ENCODE peak calls at places on chromosomes 2 and 18, in eight cellular contexts. X is naive thymus-derived CD4-positive, alpha-beta T cell; K is transverse colon; F is psoas muscle; V is fibroblast of lung; A is IMR-90; Q is AG04450; R is HL-60. E is an unnamed sample.

GRCh38 chr18:77206676-77207370 is 42.8 kb upstream of the GALR1 start:
- DNase-seq in X (no peak), K (no peak), F (peak; percentile 74), V (peak; percentile 75), A (peak; percentile 70), Q (peak; percentile 13), R (no peak), E (peak; percentile 85)

GRCh38 chr2:144015655-144016245 is 504.2 kb downstream of the ZEB2 start:
- DNase-seq in X (no peak), K (no peak), F (no peak), V (peak; percentile 90), A (peak; percentile 98), Q (peak; percentile 84), R (no peak), E (peak; percentile 93)

GRCh38 chr2:186422226-186422625 is 63.8 kb upstream of the ZC3H15 start:
- DNase-seq in X (no peak), K (no peak), F (peak; percentile 59), V (peak; percentile 88), A (peak; percentile 96), Q (peak; percentile 66), R (peak; percentile 21), E (peak; percentile 71)

GRCh38 chr18:22670914-22671313 is 253.2 kb upstream of the CTAGE1 start:
- DNase-seq in X (no peak), K (no peak), F (no peak), V (no peak), A (peak; percentile 29), Q (no peak), R (no peak), E (no peak)

GRCh38 chr18:75477913-75478312 is 50.4 kb upstream of the SMIM21 start:
- DNase-seq in X (no peak), K (no peak), F (no peak), V (peak; percentile 51), A (peak; percentile 37), Q (no peak), R (peak; percentile 74), E (peak; percentile 31)

GRCh38 chr2:116094196-116094595 is 1651.8 kb downstream of the DPP10 start:
- DNase-seq in X (no peak), K (no peak), F (no peak), V (no peak), A (no peak), Q (no peak), R (no peak), E (no peak)

GRCh38 chr18:45287531-45287930 is 327.7 kb upstream of the SLC14A2 start:
- DNase-seq in X (no peak), K (peak; percentile 15), F (no peak), V (no peak), A (no peak), Q (no peak), R (no peak), E (no peak)

GRCh38 chr2:25617948-25618646 is 55.3 kb downstream of the DTNB start:
- DNase-seq in X (no peak), K (no peak), F (no peak), V (peak; percentile 94), A (peak; percentile 92), Q (peak; percentile 55), R (no peak), E (peak; percentile 87)

GRCh38 chr2:236623816-236624215 is 54.2 kb downstream of the ACKR3 start:
- DNase-seq in X (no peak), K (no peak), F (no peak), V (no peak), A (no peak), Q (no peak), R (no peak), E (no peak)

GRCh38 chr18:46555724-46556123 is 101.3 kb downstream of the LOXHD1 start:
- DNase-seq in X (no peak), K (no peak), F (no peak), V (peak; percentile 1), A (peak; percentile 3), Q (no peak), R (no peak), E (no peak)

GRCh38 chr2:38598991-38599295 is 3.8 kb downstream of the HNRNPLL start:
- DNase-seq in X (no peak), K (no peak), F (no peak), V (peak; percentile 30), A (peak; percentile 51), Q (no peak), R (no peak), E (no peak)

GRCh38 chr2:43051316-43051715 is 175.1 kb downstream of the ZFP36L2 start:
- DNase-seq in X (no peak), K (peak; percentile 48), F (no peak), V (peak; percentile 80), A (peak; percentile 74), Q (no peak), R (no peak), E (peak; percentile 73)

GRCh38 chr2:121649402-121649651 is at the start of gene CLASP1:
- DNase-seq in X (peak; percentile 89), K (peak; percentile 97), F (peak; percentile 97), V (peak; percentile 97), A (peak; percentile 97), Q (peak; percentile 90), R (peak; percentile 98), E (peak; percentile 95)

GRCh38 chr2:238127165-238128060 is 11.1 kb upstream of the KLHL30 start:
- DNase-seq in X (no peak), K (no peak), F (peak; percentile 22), V (peak; percentile 22), A (peak; percentile 65), Q (peak; percentile 24), R (no peak), E (peak; percentile 51)

GRCh38 chr18:32545631-32546030 is 74.9 kb upstream of the GAREM1 start:
- DNase-seq in X (no peak), K (no peak), F (no peak), V (no peak), A (no peak), Q (no peak), R (no peak), E (no peak)

GRCh38 chr2:58701688-58702301 is 460.7 kb upstream of the FANCL start:
- DNase-seq in X (no peak), K (no peak), F (no peak), V (no peak), A (no peak), Q (no peak), R (no peak), E (no peak)

GRCh38 chr2:120514521-120514920 is 168.6 kb downstream of the INHBB start:
- DNase-seq in X (no peak), K (no peak), F (no peak), V (no peak), A (no peak), Q (no peak), R (no peak), E (no peak)

GRCh38 chr2:134739261-134739878 is 20.6 kb upstream of the TMEM163 start:
- DNase-seq in X (no peak), K (no peak), F (no peak), V (no peak), A (no peak), Q (no peak), R (no peak), E (no peak)

GRCh38 chr2:128579825-128580224 is 261.2 kb upstream of the HS6ST1 start:
- DNase-seq in X (no peak), K (no peak), F (no peak), V (no peak), A (no peak), Q (no peak), R (no peak), E (no peak)

GRCh38 chr2:142714600-142714999 is 162.9 kb upstream of the KYNU start:
- DNase-seq in X (no peak), K (no peak), F (no peak), V (no peak), A (no peak), Q (no peak), R (no peak), E (no peak)

GRCh38 chr2:69715964-69716363 is 26.0 kb upstream of the ANXA4 start:
- DNase-seq in X (no peak), K (no peak), F (no peak), V (peak; percentile 90), A (peak; percentile 61), Q (no peak), R (no peak), E (peak; percentile 79)

GRCh38 chr2:173187911-173188788 is 112.5 kb downstream of the MAP3K20 start:
- DNase-seq in X (no peak), K (no peak), F (no peak), V (peak; percentile 70), A (peak; percentile 82), Q (no peak), R (no peak), E (peak; percentile 62)
- H3K27ac ChIP-seq in X (no peak overlapping the region), K (peak overlapping the region; percentile 27), F (peak overlapping the region; percentile 81), V (no peak overlapping the region), A (no peak overlapping the region), Q (no peak overlapping the region), R (no peak overlapping the region), E (no peak overlapping the region)

GRCh38 chr18:57210711-57211411 is 64.0 kb downstream of the BOD1L2 start:
- DNase-seq in X (no peak), K (peak; percentile 11), F (no peak), V (peak; percentile 0), A (no peak), Q (no peak), R (no peak), E (no peak)
- H3K4me3 ChIP-seq in X (no peak overlapping the region), K (no peak overlapping the region), F (no peak overlapping the region), V (no peak overlapping the region), A (no peak overlapping the region), Q (no peak overlapping the region), R (no peak overlapping the region), E (no peak overlapping the region)

GRCh38 chr2:241272722-241273551 is 42.5 kb downstream of the HDLBP start:
- DNase-seq in X (peak; percentile 37), K (peak; percentile 76), F (peak; percentile 77), V (peak; percentile 66), A (peak; percentile 59), Q (peak; percentile 20), R (peak; percentile 55), E (peak; percentile 36)

GRCh38 chr2:241271641-241272297 is 43.7 kb downstream of the HDLBP start:
- DNase-seq in X (peak; percentile 38), K (peak; percentile 86), F (peak; percentile 86), V (peak; percentile 82), A (peak; percentile 79), Q (peak; percentile 33), R (peak; percentile 41), E (peak; percentile 76)

GRCh38 chr2:241272298-241272721 is 43.2 kb downstream of the HDLBP start:
- DNase-seq in X (no peak), K (peak; percentile 36), F (peak; percentile 49), V (peak; percentile 14), A (no peak), Q (no peak), R (peak; percentile 43), E (no peak)

GRCh38 chr2:241274127-241274526 is 41.3 kb downstream of the HDLBP start:
- DNase-seq in X (no peak), K (no peak), F (no peak), V (no peak), A (no peak), Q (no peak), R (no peak), E (no peak)

DNA sequence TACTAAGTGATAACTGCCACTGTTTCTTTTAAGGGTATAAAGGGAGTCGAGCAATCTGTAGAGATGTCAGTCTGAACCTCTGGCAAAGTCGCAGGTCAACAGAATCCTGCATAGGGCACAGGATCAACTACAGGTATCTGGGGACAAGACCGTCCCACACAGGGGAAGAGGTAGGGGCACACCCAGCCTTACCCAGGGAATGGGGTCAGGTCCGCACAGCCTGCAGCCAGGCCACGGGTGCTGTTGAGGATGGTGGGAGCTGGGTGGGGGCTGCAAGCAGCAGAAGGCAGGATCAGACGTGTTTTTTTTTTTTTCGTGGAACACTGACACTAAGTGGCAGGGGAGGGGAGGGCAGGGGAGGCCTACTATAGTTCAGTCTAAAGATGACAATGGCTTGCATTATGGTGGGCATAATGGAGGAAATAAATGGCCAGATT is 41.9 kb downstream of the HDLBP start:
- DNase-seq in X (no peak), K (no peak), F (no peak), V (no peak), A (no peak), Q (no peak), R (no peak), E (no peak)
- H3K27ac ChIP-seq in X (no peak overlapping the region), K (peak overlapping the region; percentile 99), F (peak overlapping the region; percentile 89), V (peak overlapping the region; percentile 64), A (no peak overlapping the region), Q (peak overlapping the region; percentile 61), R (no peak overlapping the region), E (no peak overlapping the region)

GRCh38 chr18:57801379-57802165 is 1.5 kb downstream of the ATP8B1 start:
- DNase-seq in X (no peak), K (no peak), F (no peak), V (peak; percentile 49), A (no peak), Q (no peak), R (no peak), E (no peak)
- H3K4me3 ChIP-seq in X (no peak overlapping the region), K (peak overlapping the region; percentile 68), F (peak overlapping the region; percentile 75), V (peak overlapping the region; percentile 79), A (peak overlapping the region; percentile 95), Q (peak overlapping the region; percentile 96), R (peak overlapping the region; percentile 27), E (peak overlapping the region; percentile 84)